ENCODE peak calls at places on chromosomes 4 and X, in seven cellular contexts. I is activated CD4-positive, CD25-positive, alpha-beta regulatory T cell treated with anti-CD3 and anti-CD28 coated beads, Interleukin-2, amount 50 U/mL, for 72 hours; F is frontal cortex; P is GM20000; A is activated gamma-delta T cell treated with Interleukin-2 at 50 U/mL for 16 hours; T is activated T-cell treated with anti-CD3 and anti-CD28 coated beads for 1 hour; C is heart left ventricle. O is an unnamed sample.
A peak's percentile ranks its signal among the peaks of the same experiment; 100 is the strongest.

GRCh38 chr4:180925800-180926199 is 1317.4 kb upstream of the TENM3 start:
- DNase-seq in I (no peak), C (no peak), T (no peak), F (no peak), A (no peak), P (no peak), O (no peak)

GRCh38 chr4:177681902-177682301 is 239.7 kb upstream of the AGA start:
- DNase-seq in C (no peak), I (no peak), P (no peak), F (no peak), T (no peak), A (no peak), O (no peak)

GRCh38 chr4:79723507-79723906 is 315.5 kb upstream of the GK2 start:
- DNase-seq in F (no peak), C (no peak), P (no peak), A (no peak), T (no peak), I (no peak), O (no peak)

GRCh38 chr4:149765630-149766029 is 50.0 kb downstream of the IQCM start:
- DNase-seq in F (no peak), T (no peak), C (no peak), P (no peak), I (no peak), A (no peak), O (no peak)

GRCh38 chr4:122666527-122667245 is 45.8 kb upstream of the IL21 start:
- DNase-seq in C (no peak), I (no peak), F (no peak), T (no peak), A (no peak), P (no peak), O (no peak)

GRCh38 chrX:20680998-20681397 is 414.3 kb upstream of the RPS6KA3 start:
- DNase-seq in I (no peak), C (no peak), F (no peak), P (no peak), A (no peak), T (no peak), O (no peak)

GRCh38 chr4:55553442-55553841 is 6.7 kb upstream of the CLOCK start:
- DNase-seq in C (peak; percentile 27), F (no peak), T (no peak), P (no peak), I (no peak), A (no peak), O (no peak)

GRCh38 chrX:136608295-136608933 is 39.5 kb upstream of the CD40LG start:
- DNase-seq in P (no peak), T (peak; percentile 26), I (peak; percentile 42), A (peak; percentile 42), F (no peak), C (peak; percentile 33), O (peak; percentile 11)

GRCh38 chr4:5051692-5052423 is 578 bp downstream of the STK32B start:
- DNase-seq in I (no peak), T (no peak), A (no peak), P (no peak), F (peak; percentile 33), C (peak; percentile 30), O (no peak)

GRCh38 chrX:130083656-130084382 is 26.5 kb downstream of the ELF4 start:
- DNase-seq in F (no peak), A (no peak), T (no peak), P (peak; percentile 40), C (peak; percentile 42), I (no peak), O (no peak)

GRCh38 chr4:182932651-182933050 is 15.5 kb upstream of the DCTD start:
- DNase-seq in T (no peak), P (no peak), I (no peak), C (no peak), A (no peak), F (no peak), O (no peak)

GRCh38 chrX:46588263-46588662 is 14.7 kb downstream of the CHST7 start:
- DNase-seq in A (peak; percentile 32), T (peak; percentile 11), I (no peak), C (peak; percentile 70), P (no peak), F (no peak), O (no peak)

GRCh38 chr4:36255575-36255974 is 11.3 kb upstream of the ARAP2 start:
- DNase-seq in F (no peak), T (peak; percentile 24), I (no peak), A (peak; percentile 68), P (peak; percentile 46), C (no peak), O (peak; percentile 31)

GRCh38 chr4:39712819-39713607 is 15.1 kb downstream of the UBE2K start:
- DNase-seq in I (no peak), F (no peak), A (no peak), T (no peak), P (no peak), C (no peak), O (no peak)

GRCh38 chrX:9456250-9457074 is 8.4 kb upstream of the TBL1X start:
- DNase-seq in P (no peak), F (no peak), A (no peak), I (no peak), C (no peak), T (peak; percentile 5), O (no peak)

GRCh38 chrX:80216086-80216485 is 201.5 kb downstream of the TBX22 start:
- DNase-seq in A (no peak), C (no peak), P (no peak), F (no peak), I (no peak), T (no peak), O (no peak)

GRCh38 chr4:93313207-93313606 is 515.3 kb upstream of the ATOH1 start:
- DNase-seq in P (no peak), C (no peak), I (no peak), T (no peak), A (no peak), F (no peak), O (no peak)

GRCh38 chr4:85669992-85670548 is 195.1 kb downstream of the ARHGAP24 start:
- DNase-seq in C (no peak), I (no peak), A (no peak), P (no peak), T (no peak), F (no peak), O (no peak)

GRCh38 chrX:96715412-96715940 is 30.8 kb downstream of the DIAPH2 start:
- DNase-seq in C (no peak), A (no peak), F (no peak), P (no peak), T (no peak), I (no peak), O (no peak)

GRCh38 chrX:128057421-128057820 is 5.2 kb upstream of the ACTRT1 start:
- DNase-seq in T (no peak), C (no peak), P (no peak), A (no peak), F (no peak), I (no peak), O (no peak)

GRCh38 chr4:170090667-170091052 is 904 bp upstream of the AADAT start:
- DNase-seq in T (no peak), F (no peak), I (no peak), P (no peak), A (no peak), C (no peak), O (no peak)

GRCh38 chrX:131607796-131608369 is 64.0 kb downstream of the OR13H1 start:
- DNase-seq in P (no peak), I (no peak), T (no peak), C (no peak), F (no peak), A (no peak), O (no peak)

GRCh38 chr4:182155806-182156205 is 87.4 kb upstream of the TENM3 start:
- DNase-seq in T (no peak), P (no peak), F (no peak), A (no peak), I (no peak), C (no peak), O (no peak)

GRCh38 chr4:30912098-30912719 is 192.0 kb downstream of the PCDH7 start:
- DNase-seq in A (no peak), F (no peak), C (no peak), P (no peak), I (no peak), T (no peak), O (no peak)

O was measured in memory B cell.